ENCODE peak calls at places on chromosomes 5 and 9, in five cellular contexts. D is GM12878, P is H1, U is HepG2, G is HCT116. Q is an unnamed sample.

GRCh38 chr5:81393783-81394718 is at the start of gene ACOT12:
- DNase-seq in P (no peak), G (no peak), D (no peak), U (no peak), Q (no peak)

GRCh38 chr5:137415231-137415681 is 83.9 kb downstream of the SPOCK1 start:
- DNase-seq in D (no peak), G (no peak), U (no peak), P (no peak), Q (no peak)

GRCh38 chr9:124262596-124263045 is 4.9 kb downstream of the NEK6 start:
- DNase-seq in G (no peak), D (no peak), U (no peak), P (peak; percentile 31), Q (no peak)

GRCh38 chr5:178227929-178228328 is 4.7 kb downstream of the PHYKPL start:
- DNase-seq in G (no peak), P (no peak), D (no peak), U (no peak), Q (no peak)

GRCh38 chr5:167710444-167711025 is 580.9 kb upstream of the WWC1 start:
- DNase-seq in G (no peak), U (no peak), P (no peak), D (no peak), Q (no peak)

GRCh38 chr5:111703662-111704061 is 53.3 kb downstream of the NREP start:
- DNase-seq in G (no peak), P (no peak), D (peak; percentile 71), U (no peak), Q (no peak)

GRCh38 chr9:17789316-17789715 is 210.4 kb downstream of the SH3GL2 start:
- DNase-seq in D (no peak), G (no peak), U (no peak), P (no peak), Q (no peak)

GRCh38 chr5:151063136-151063544 is 17.7 kb downstream of the TNIP1 start:
- DNase-seq in G (no peak), U (peak; percentile 12), D (no peak), P (no peak), Q (peak; percentile 69)

GRCh38 chr5:154046486-154046885 is 7.7 kb downstream of the MFAP3 start:
- DNase-seq in P (no peak), U (no peak), G (no peak), D (no peak), Q (no peak)

GRCh38 chr9:121975801-121976277 is 117.3 kb downstream of the TTLL11 start:
- DNase-seq in P (no peak), G (peak; percentile 43), U (peak; percentile 94), D (no peak), Q (no peak)

GRCh38 chr5:178281321-178281720 is 48.7 kb upstream of the PHYKPL start:
- DNase-seq in G (no peak), D (no peak), P (no peak), U (no peak), Q (no peak)

GRCh38 chr9:126128494-126129142 is 198.0 kb upstream of the MVB12B start:
- DNase-seq in U (no peak), P (no peak), G (no peak), D (no peak), Q (no peak)

GRCh38 chr5:170809551-170809950 is 26.0 kb downstream of the GABRP start:
- DNase-seq in G (peak; percentile 34), D (no peak), P (peak; percentile 13), U (no peak), Q (peak; percentile 16)

GRCh38 chr5:65290677-65291076 is 191.0 kb downstream of the ADAMTS6 start:
- DNase-seq in D (no peak), G (no peak), P (no peak), U (no peak), Q (no peak)

GRCh38 chr5:14414615-14415515 is 166.7 kb upstream of the OTULINL start:
- DNase-seq in D (peak; percentile 53), P (no peak), U (no peak), G (no peak), Q (no peak)

GRCh38 chr5:113278976-113279375 is 155.8 kb downstream of the TSSK1B start:
- DNase-seq in G (no peak), D (no peak), U (no peak), P (no peak), Q (no peak)

GRCh38 chr9:134449180-134449916 is 123.1 kb downstream of the RXRA start:
- DNase-seq in G (peak; percentile 68), P (peak; percentile 80), D (peak; percentile 34), U (peak; percentile 77), Q (peak; percentile 71)

GRCh38 chr9:91741529-91741928 is 208.5 kb downstream of the ROR2 start:
- DNase-seq in U (no peak), G (no peak), P (no peak), D (no peak), Q (no peak)

GRCh38 chr9:89144242-89144641 is 34.4 kb downstream of the SHC3 start:
- DNase-seq in D (no peak), P (no peak), G (no peak), U (no peak), Q (no peak)

GRCh38 chr5:88732181-88732633 is 150.8 kb downstream of the MEF2C start:
- DNase-seq in P (no peak), G (no peak), D (peak; percentile 94), U (no peak), Q (no peak)

GRCh38 chr9:22829236-22829635 is 382.6 kb downstream of the DMRTA1 start:
- DNase-seq in G (no peak), D (no peak), U (no peak), P (no peak), Q (no peak)

GRCh38 chr5:136309932-136310598 is 55.3 kb downstream of the TRPC7 start:
- DNase-seq in G (no peak), U (no peak), D (peak; percentile 31), P (no peak), Q (no peak)

GRCh38 chr5:142821733-142822487 is 51.7 kb downstream of the ARHGAP26 start:
- DNase-seq in D (no peak), G (peak; percentile 86), P (no peak), U (peak; percentile 85), Q (peak; percentile 9)

GRCh38 chr9:13485068-13485596 is 205.6 kb upstream of the MPDZ start:
- DNase-seq in G (no peak), U (no peak), D (no peak), P (no peak), Q (no peak)

GRCh38 chr9:92740015-92740408 is 24.6 kb downstream of the BICD2 start:
- DNase-seq in D (no peak), U (no peak), P (no peak), G (no peak), Q (no peak)

GRCh38 chr9:10045598-10045997 is 567.2 kb downstream of the PTPRD start:
- DNase-seq in P (no peak), G (no peak), D (no peak), U (no peak), Q (no peak)

GRCh38 chr9:17294822-17295624 is 160.2 kb downstream of the CNTLN start:
- DNase-seq in U (no peak), G (no peak), D (peak; percentile 52), P (no peak), Q (no peak)

GRCh38 chr5:135880801-135881200 is 14.8 kb downstream of the IL9 start:
- DNase-seq in D (no peak), G (no peak), P (no peak), U (no peak), Q (no peak)

GRCh38 chr9:127162046-127162445 is 39.6 kb upstream of the ANGPTL2 start:
- DNase-seq in G (no peak), D (no peak), P (no peak), U (no peak), Q (no peak)

GRCh38 chr9:98795970-98796363 is 388 bp downstream of the ANKS6 start:
- DNase-seq in G (no peak), U (no peak), D (no peak), P (no peak), Q (peak; percentile 34)
- TF ChIP-seq POLR2AphosphoS5 in G (no peak), U (no peak), D (no peak), P (no peak), Q (no peak)

DNA sequence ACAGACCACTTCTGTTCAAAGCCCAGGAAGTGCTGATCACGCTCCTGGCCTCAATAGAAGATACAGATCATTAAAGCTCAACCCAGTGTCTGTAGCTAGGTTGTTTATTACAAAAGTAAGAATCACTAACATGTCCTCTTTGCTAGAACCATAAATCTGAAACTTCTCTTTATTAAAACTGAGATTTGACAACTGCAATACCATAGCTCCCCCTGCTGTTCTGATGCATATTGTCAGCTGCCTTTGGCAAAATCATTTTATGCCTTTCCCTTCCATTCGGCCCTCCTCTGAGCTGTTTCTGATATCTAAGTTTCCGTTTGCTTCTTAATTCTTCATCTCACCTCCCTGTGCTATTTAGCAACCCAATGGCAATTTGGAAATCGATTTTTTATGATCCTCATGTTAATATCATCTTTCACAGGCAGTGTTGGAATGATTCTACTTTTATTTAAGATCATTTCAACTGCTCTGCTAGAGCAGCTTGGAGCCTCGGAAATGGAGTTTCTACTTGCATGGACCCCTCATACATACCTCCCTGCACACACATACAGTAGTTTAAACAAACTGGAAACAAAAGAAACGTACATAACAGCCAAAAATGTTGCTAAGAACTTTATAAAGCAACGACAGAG is 998.8 kb downstream of the MAT2B start:
- DNase-seq in G (peak; percentile 4), P (no peak), U (peak; percentile 34), D (peak; percentile 5), Q (peak; percentile 18)
- TF ChIP-seq ZNF274 in G (no peak), P (no peak), U (no peak), D (no peak), Q (no peak)

GRCh38 chr9:38008168-38009034 is 60.6 kb downstream of the SHB start:
- DNase-seq in G (peak; percentile 82), P (no peak), D (peak; percentile 56), U (peak; percentile 76), Q (peak; percentile 64)
- TF ChIP-seq POLR2AphosphoS5 in G (peak; percentile 47), P (no peak), D (no peak), U (no peak), Q (no peak)

GRCh38 chr9:14911046-14911445 is 818 bp upstream of the FREM1 start:
- DNase-seq in D (no peak), U (no peak), G (no peak), P (no peak), Q (no peak)
- TF ChIP-seq ZNF274 in D (no peak), U (no peak), G (no peak), P (no peak), Q (no peak)

DNA sequence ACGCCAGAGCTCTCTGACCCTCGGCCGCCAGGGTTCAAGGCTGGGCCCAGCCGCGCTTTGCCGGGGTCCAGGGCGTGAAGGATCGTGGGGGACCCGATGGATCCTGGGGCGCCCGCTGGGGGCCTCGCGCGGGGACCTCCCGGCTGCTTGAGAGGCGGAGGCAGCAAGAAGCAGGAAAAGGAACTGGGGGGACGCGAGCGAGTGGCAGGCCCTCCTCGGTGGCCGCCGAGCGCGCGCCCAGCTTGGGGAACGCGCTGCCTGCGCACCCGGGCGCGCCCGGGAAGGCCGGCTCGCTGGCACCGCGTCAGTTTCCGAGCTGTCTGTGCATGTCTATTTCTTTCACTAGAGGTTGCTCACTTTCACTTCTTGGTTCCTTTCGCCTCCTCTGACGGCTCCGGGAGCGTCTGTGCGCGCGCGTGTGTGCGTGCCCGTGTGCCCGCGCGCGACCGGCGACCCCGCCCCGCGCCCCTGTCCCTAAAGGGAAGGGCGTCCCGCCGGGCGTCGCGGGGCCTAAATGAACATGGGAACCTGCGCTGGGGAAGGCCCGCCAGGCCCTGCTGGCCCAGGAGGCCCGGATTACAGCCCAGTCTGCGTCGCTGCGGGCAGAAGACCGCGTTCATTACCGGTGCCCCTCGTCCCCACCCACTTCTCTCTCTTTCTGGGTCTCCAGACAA is 205.5 kb upstream of the IER5L start:
- DNase-seq in G (no peak), D (peak; percentile 38), U (no peak), P (no peak), Q (no peak)
- TF ChIP-seq POLR2AphosphoS5 in G (no peak), D (peak; percentile 28), U (no peak), P (no peak), Q (no peak)

Q was measured in K562.